ENCODE peak calls at places on chromosomes 3 and 15, in eight cellular contexts. One of them, this sample, is unnamed.

GRCh38 chr15:33089878-33090757 is 104.4 kb downstream of the FMN1 start:
- DNase-seq in brain microvascular endothelial cell: peak; percentile 63
- DNase-seq in HCT116: no peak
- DNase-seq in IMR-90: peak; percentile 94
- DNase-seq in WERI-Rb-1: no peak
- DNase-seq in transverse colon: peak; percentile 48
- DNase-seq in endodermal cell: no peak
- DNase-seq in A549: no peak
- DNase-seq in this sample: peak; percentile 52

GRCh38 chr3:56783644-56784451 is 17.9 kb downstream of the ARHGEF3 start:
- DNase-seq in endodermal cell: no peak
- DNase-seq in IMR-90: peak; percentile 74
- DNase-seq in WERI-Rb-1: no peak
- DNase-seq in A549: peak; percentile 66
- DNase-seq in brain microvascular endothelial cell: peak; percentile 61
- DNase-seq in transverse colon: peak; percentile 60
- DNase-seq in HCT116: no peak
- DNase-seq in this sample: peak; percentile 91

GRCh38 chr15:60544581-60545115 is 65.7 kb upstream of the ICE2 start:
- DNase-seq in A549: no peak
- DNase-seq in transverse colon: no peak
- DNase-seq in WERI-Rb-1: no peak
- DNase-seq in brain microvascular endothelial cell: no peak
- DNase-seq in HCT116: no peak
- DNase-seq in endodermal cell: no peak
- DNase-seq in IMR-90: no peak
- DNase-seq in this sample: no peak

GRCh38 chr3:110459021-110459420 is 612.6 kb upstream of the NECTIN3 start:
- DNase-seq in endodermal cell: no peak
- DNase-seq in A549: no peak
- DNase-seq in HCT116: no peak
- DNase-seq in WERI-Rb-1: no peak
- DNase-seq in brain microvascular endothelial cell: peak; percentile 1
- DNase-seq in IMR-90: no peak
- DNase-seq in transverse colon: no peak
- DNase-seq in this sample: no peak

GRCh38 chr3:31948255-31948654 is 32.8 kb downstream of the OSBPL10 start:
- DNase-seq in IMR-90: no peak
- DNase-seq in HCT116: no peak
- DNase-seq in brain microvascular endothelial cell: no peak
- DNase-seq in endodermal cell: no peak
- DNase-seq in A549: no peak
- DNase-seq in transverse colon: no peak
- DNase-seq in WERI-Rb-1: no peak
- DNase-seq in this sample: no peak

GRCh38 chr3:6421666-6422065 is 439.2 kb upstream of the GRM7 start:
- DNase-seq in brain microvascular endothelial cell: no peak
- DNase-seq in endodermal cell: no peak
- DNase-seq in IMR-90: no peak
- DNase-seq in HCT116: no peak
- DNase-seq in transverse colon: no peak
- DNase-seq in WERI-Rb-1: no peak
- DNase-seq in A549: no peak
- DNase-seq in this sample: no peak

GRCh38 chr15:48084759-48085420 is 35.9 kb upstream of the SLC24A5 start:
- DNase-seq in brain microvascular endothelial cell: peak; percentile 65
- DNase-seq in transverse colon: no peak
- DNase-seq in endodermal cell: peak; percentile 61
- DNase-seq in A549: peak; percentile 11
- DNase-seq in IMR-90: peak; percentile 50
- DNase-seq in HCT116: no peak
- DNase-seq in WERI-Rb-1: peak; percentile 50
- DNase-seq in this sample: peak; percentile 48

GRCh38 chr3:108407858-108408257 is 102.5 kb downstream of the MYH15 start:
- DNase-seq in brain microvascular endothelial cell: no peak
- DNase-seq in HCT116: no peak
- DNase-seq in A549: no peak
- DNase-seq in IMR-90: no peak
- DNase-seq in transverse colon: no peak
- DNase-seq in endodermal cell: no peak
- DNase-seq in WERI-Rb-1: no peak
- DNase-seq in this sample: no peak

GRCh38 chr3:98596902-98597500 is 3.6 kb upstream of the CPOX start:
- DNase-seq in brain microvascular endothelial cell: peak; percentile 22
- DNase-seq in IMR-90: peak; percentile 34
- DNase-seq in A549: peak; percentile 42
- DNase-seq in transverse colon: no peak
- DNase-seq in endodermal cell: no peak
- DNase-seq in HCT116: peak; percentile 57
- DNase-seq in WERI-Rb-1: no peak
- DNase-seq in this sample: peak; percentile 32

GRCh38 chr15:44813231-44813630 is 76.9 kb downstream of the TRIM69 start:
- DNase-seq in A549: no peak
- DNase-seq in WERI-Rb-1: no peak
- DNase-seq in transverse colon: peak; percentile 44
- DNase-seq in IMR-90: no peak
- DNase-seq in HCT116: no peak
- DNase-seq in endodermal cell: no peak
- DNase-seq in brain microvascular endothelial cell: no peak
- DNase-seq in this sample: no peak

GRCh38 chr3:63791974-63792373 is 27.1 kb upstream of the C3orf49 start:
- DNase-seq in A549: peak; percentile 10
- DNase-seq in WERI-Rb-1: peak; percentile 10
- DNase-seq in endodermal cell: no peak
- DNase-seq in HCT116: no peak
- DNase-seq in brain microvascular endothelial cell: peak; percentile 11
- DNase-seq in IMR-90: peak; percentile 53
- DNase-seq in transverse colon: no peak
- DNase-seq in this sample: peak; percentile 36

GRCh38 chr15:42891569-42891968 is 29.0 kb downstream of the TTBK2 start:
- DNase-seq in IMR-90: peak; percentile 25
- DNase-seq in transverse colon: no peak
- DNase-seq in HCT116: no peak
- DNase-seq in brain microvascular endothelial cell: peak; percentile 17
- DNase-seq in endodermal cell: no peak
- DNase-seq in WERI-Rb-1: no peak
- DNase-seq in A549: no peak
- DNase-seq in this sample: no peak

GRCh38 chr3:119034256-119035013 is at the start of gene IGSF11:
- DNase-seq in brain microvascular endothelial cell: peak; percentile 22
- DNase-seq in transverse colon: peak; percentile 45
- DNase-seq in HCT116: no peak
- DNase-seq in A549: peak; percentile 82
- DNase-seq in IMR-90: peak; percentile 20
- DNase-seq in WERI-Rb-1: peak; percentile 87
- DNase-seq in endodermal cell: peak; percentile 89
- DNase-seq in this sample: peak; percentile 56

GRCh38 chr3:149198611-149199010 is 23.0 kb downstream of the CP start:
- DNase-seq in HCT116: no peak
- DNase-seq in IMR-90: peak; percentile 63
- DNase-seq in A549: no peak
- DNase-seq in endodermal cell: peak; percentile 73
- DNase-seq in WERI-Rb-1: no peak
- DNase-seq in transverse colon: no peak
- DNase-seq in brain microvascular endothelial cell: peak; percentile 25
- DNase-seq in this sample: no peak

GRCh38 chr15:20356444-20357138 is 185.0 kb downstream of the GOLGA6L6 start:
- DNase-seq in endodermal cell: peak; percentile 90
- DNase-seq in IMR-90: no peak
- DNase-seq in WERI-Rb-1: peak; percentile 77
- DNase-seq in brain microvascular endothelial cell: no peak
- DNase-seq in A549: peak; percentile 77
- DNase-seq in transverse colon: peak; percentile 40
- DNase-seq in HCT116: peak; percentile 32
- DNase-seq in this sample: peak; percentile 39

GRCh38 chr3:41369838-41370237 is 170.5 kb downstream of the CTNNB1 start:
- DNase-seq in IMR-90: no peak
- DNase-seq in A549: no peak
- DNase-seq in WERI-Rb-1: no peak
- DNase-seq in HCT116: no peak
- DNase-seq in transverse colon: no peak
- DNase-seq in endodermal cell: no peak
- DNase-seq in brain microvascular endothelial cell: peak; percentile 18
- DNase-seq in this sample: no peak

DNA sequence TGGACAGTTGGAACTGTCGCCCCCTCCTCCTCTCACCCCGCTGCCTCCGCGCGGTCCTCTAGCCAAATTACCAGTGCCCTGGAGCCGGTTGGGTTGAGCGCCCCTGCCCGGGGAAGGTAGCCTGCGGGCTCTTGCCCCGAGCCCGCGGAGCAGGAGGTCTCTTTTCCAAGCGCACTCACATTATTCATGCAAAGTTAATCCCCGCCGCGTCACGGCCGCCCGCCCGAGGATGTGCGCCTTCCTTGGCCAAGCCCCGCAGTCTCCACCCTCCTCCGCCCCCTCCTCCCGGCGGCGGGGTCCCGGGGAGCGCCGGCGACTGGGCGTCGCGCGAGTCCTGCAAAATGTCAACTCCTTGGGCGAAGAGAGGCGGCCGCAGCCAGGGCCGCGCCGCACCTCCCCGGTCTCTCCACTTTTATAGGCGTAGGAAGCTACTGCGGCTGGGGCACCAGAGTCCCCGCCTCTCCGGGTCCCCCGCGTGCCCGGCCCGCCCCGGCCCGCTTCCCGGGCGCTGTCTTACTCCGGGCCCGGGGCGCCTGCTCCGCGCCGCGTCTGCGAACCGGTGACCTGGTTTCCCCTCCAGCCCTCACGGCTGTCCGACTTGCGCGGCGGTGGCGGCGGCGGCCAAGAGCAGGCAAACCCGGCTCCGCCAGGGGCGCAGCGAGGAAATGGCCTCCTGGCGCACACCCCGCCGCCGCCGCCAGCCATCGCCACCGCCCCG is at the start of gene THRB:
- DNase-seq in HCT116: peak; percentile 27
- DNase-seq in IMR-90: no peak
- DNase-seq in transverse colon: peak; percentile 77
- DNase-seq in endodermal cell: peak; percentile 90
- DNase-seq in A549: peak; percentile 70
- DNase-seq in WERI-Rb-1: peak; percentile 93
- DNase-seq in brain microvascular endothelial cell: no peak
- DNase-seq in this sample: peak; percentile 54
- H3K27ac ChIP-seq in HCT116: peak within 1 kb of the TSS; percentile 69
- H3K27ac ChIP-seq in IMR-90: no peak within 1 kb of the TSS
- H3K27ac ChIP-seq in transverse colon: peak within 1 kb of the TSS; percentile 94
- H3K27ac ChIP-seq in endodermal cell: no peak within 1 kb of the TSS
- H3K27ac ChIP-seq in A549: peak within 1 kb of the TSS; percentile 88
- H3K27ac ChIP-seq in WERI-Rb-1: peak within 1 kb of the TSS; percentile 95
- H3K27ac ChIP-seq in brain microvascular endothelial cell: no peak within 1 kb of the TSS
- H3K27ac ChIP-seq in this sample: peak within 1 kb of the TSS; percentile 84

GRCh38 chr3:13880811-13881156 is 913 bp upstream of the WNT7A start:
- DNase-seq in brain microvascular endothelial cell: no peak
- DNase-seq in HCT116: no peak
- DNase-seq in endodermal cell: peak; percentile 85
- DNase-seq in WERI-Rb-1: no peak
- DNase-seq in A549: no peak
- DNase-seq in IMR-90: no peak
- DNase-seq in transverse colon: no peak
- DNase-seq in this sample: no peak

GRCh38 chr3:13878711-13879101 is 1.2 kb downstream of the WNT7A start:
- DNase-seq in IMR-90: no peak
- DNase-seq in A549: no peak
- DNase-seq in endodermal cell: no peak
- DNase-seq in transverse colon: no peak
- DNase-seq in brain microvascular endothelial cell: no peak
- DNase-seq in WERI-Rb-1: peak; percentile 12
- DNase-seq in HCT116: no peak
- DNase-seq in this sample: no peak

GRCh38 chr3:13881536-13882410 is 1.9 kb upstream of the WNT7A start:
- DNase-seq in brain microvascular endothelial cell: no peak
- DNase-seq in A549: no peak
- DNase-seq in IMR-90: no peak
- DNase-seq in endodermal cell: peak; percentile 28
- DNase-seq in HCT116: no peak
- DNase-seq in transverse colon: no peak
- DNase-seq in WERI-Rb-1: no peak
- DNase-seq in this sample: no peak

GRCh38 chr3:13879102-13879945 is 547 bp downstream of the WNT7A start:
- DNase-seq in endodermal cell: peak; percentile 86
- DNase-seq in transverse colon: no peak
- DNase-seq in brain microvascular endothelial cell: no peak
- DNase-seq in HCT116: no peak
- DNase-seq in A549: no peak
- DNase-seq in WERI-Rb-1: no peak
- DNase-seq in IMR-90: no peak
- DNase-seq in this sample: peak; percentile 34

GRCh38 chr3:13879946-13880810 is at the start of gene WNT7A:
- DNase-seq in A549: peak; percentile 41
- DNase-seq in IMR-90: no peak
- DNase-seq in WERI-Rb-1: peak; percentile 50
- DNase-seq in endodermal cell: peak; percentile 85
- DNase-seq in brain microvascular endothelial cell: no peak
- DNase-seq in HCT116: no peak
- DNase-seq in transverse colon: no peak
- DNase-seq in this sample: peak; percentile 60
- TF ChIP-seq CTCF in A549: peak; percentile 80
- TF ChIP-seq CTCF in IMR-90: peak; percentile 22
- TF ChIP-seq CTCF in WERI-Rb-1: peak; percentile 86
- TF ChIP-seq CTCF in endodermal cell: peak; percentile 91
- TF ChIP-seq CTCF in brain microvascular endothelial cell: peak; percentile 28
- TF ChIP-seq CTCF in HCT116: peak; percentile 90
- TF ChIP-seq CTCF in transverse colon: peak; percentile 44
- TF ChIP-seq CTCF in this sample: peak; percentile 97

GRCh38 chr3:36776436-36776835 is 12.1 kb upstream of the DCLK3 start:
- DNase-seq in A549: no peak
- DNase-seq in HCT116: no peak
- DNase-seq in transverse colon: no peak
- DNase-seq in IMR-90: no peak
- DNase-seq in brain microvascular endothelial cell: no peak
- DNase-seq in WERI-Rb-1: no peak
- DNase-seq in endodermal cell: no peak
- DNase-seq in this sample: no peak
- H3K27ac ChIP-seq in A549: no peak overlapping the region
- H3K27ac ChIP-seq in HCT116: no peak overlapping the region
- H3K27ac ChIP-seq in transverse colon: no peak overlapping the region
- H3K27ac ChIP-seq in IMR-90: no peak overlapping the region
- H3K27ac ChIP-seq in brain microvascular endothelial cell: no peak overlapping the region
- H3K27ac ChIP-seq in WERI-Rb-1: no peak overlapping the region
- H3K27ac ChIP-seq in endodermal cell: no peak overlapping the region
- H3K27ac ChIP-seq in this sample: no peak overlapping the region

GRCh38 chr3:12352253-12352652 is 63.4 kb downstream of the PPARG start:
- DNase-seq in WERI-Rb-1: no peak
- DNase-seq in transverse colon: no peak
- DNase-seq in HCT116: no peak
- DNase-seq in IMR-90: no peak
- DNase-seq in endodermal cell: no peak
- DNase-seq in A549: no peak
- DNase-seq in brain microvascular endothelial cell: no peak
- DNase-seq in this sample: no peak
- TF ChIP-seq CTCF in WERI-Rb-1: no peak
- TF ChIP-seq CTCF in transverse colon: no peak
- TF ChIP-seq CTCF in HCT116: no peak
- TF ChIP-seq CTCF in IMR-90: no peak
- TF ChIP-seq CTCF in endodermal cell: no peak
- TF ChIP-seq CTCF in A549: no peak
- TF ChIP-seq CTCF in brain microvascular endothelial cell: no peak
- TF ChIP-seq CTCF in this sample: no peak

DNA sequence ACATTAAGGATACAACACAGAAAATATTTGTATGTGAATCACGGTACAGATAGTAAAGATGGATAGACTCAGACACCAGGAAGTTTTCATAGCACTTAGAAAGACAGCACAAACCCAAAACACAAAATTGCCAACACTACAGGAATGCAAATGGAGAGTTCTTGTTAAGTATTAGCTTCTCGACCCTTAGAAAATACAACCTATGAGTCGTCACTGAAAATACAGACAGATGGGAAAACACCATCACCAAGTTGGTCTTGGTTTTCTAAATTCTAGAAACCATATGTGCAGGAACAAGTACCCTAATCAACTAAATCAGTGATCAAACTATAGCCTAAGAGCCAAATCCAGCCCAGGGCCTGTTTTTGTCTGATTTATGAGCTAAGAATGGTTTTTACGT is 50.7 kb downstream of the PEAK1 start:
- DNase-seq in transverse colon: no peak
- DNase-seq in HCT116: no peak
- DNase-seq in endodermal cell: no peak
- DNase-seq in IMR-90: peak; percentile 52
- DNase-seq in brain microvascular endothelial cell: no peak
- DNase-seq in A549: no peak
- DNase-seq in WERI-Rb-1: no peak
- DNase-seq in this sample: no peak
- H3K27ac ChIP-seq in transverse colon: no peak overlapping the region
- H3K27ac ChIP-seq in HCT116: no peak overlapping the region
- H3K27ac ChIP-seq in endodermal cell: no peak overlapping the region
- H3K27ac ChIP-seq in IMR-90: no peak overlapping the region
- H3K27ac ChIP-seq in brain microvascular endothelial cell: no peak overlapping the region
- H3K27ac ChIP-seq in A549: no peak overlapping the region
- H3K27ac ChIP-seq in WERI-Rb-1: no peak overlapping the region
- H3K27ac ChIP-seq in this sample: no peak overlapping the region